ENCODE peak calls at places on chromosomes 13 and 19, in nine cellular contexts. K is nucleus accumbens; Z is thoracic aorta; U is NCI-H1092; C is neuronal stem cell; B is Daoy; O is esophagus squamous epithelium; E is activated naive CD4-positive, alpha-beta T cell; F is amniotic epithelial cell. S is an unnamed sample.

GRCh38 chr13:74134777-74135305 is 637 bp upstream of the KLF12 start:
- DNase-seq in K (no peak), Z (peak; percentile 5), U (peak; percentile 78), C (no peak), B (peak; percentile 53), O (no peak), E (peak; percentile 52), F (no peak), S (peak; percentile 74)

GRCh38 chr13:49220035-49220855 is at the start of gene MLNR:
- DNase-seq in K (no peak), Z (no peak), U (no peak), C (peak; percentile 35), B (peak; percentile 19), O (no peak), E (no peak), F (peak; percentile 17), S (no peak)

GRCh38 chr13:112764864-112765561 is 75.2 kb downstream of the ATP11A start:
- DNase-seq in K (no peak), Z (no peak), U (no peak), C (no peak), B (no peak), O (no peak), E (no peak), F (no peak), S (no peak)

GRCh38 chr13:28320209-28320608 is 174.7 kb downstream of the FLT1 start:
- DNase-seq in K (no peak), Z (no peak), U (no peak), C (no peak), B (no peak), O (no peak), E (no peak), F (no peak), S (no peak)

GRCh38 chr13:91017031-91017668 is 330.3 kb upstream of the MIR17HG start:
- DNase-seq in K (no peak), Z (no peak), U (peak; percentile 36), C (peak; percentile 41), B (peak; percentile 8), O (no peak), E (no peak), F (peak; percentile 48), S (peak; percentile 44)

GRCh38 chr19:51754106-51754505 is 2.4 kb upstream of the FPR1 start:
- DNase-seq in K (no peak), Z (no peak), U (no peak), C (no peak), B (no peak), O (no peak), E (no peak), F (no peak), S (no peak)

GRCh38 chr13:86684402-86684801 is 885.2 kb upstream of the SLITRK6 start:
- DNase-seq in K (no peak), Z (no peak), U (peak; percentile 11), C (no peak), B (peak; percentile 54), O (no peak), E (no peak), F (no peak), S (no peak)

GRCh38 chr13:114143806-114144605 is 11.6 kb upstream of the RASA3 start:
- DNase-seq in K (no peak), Z (no peak), U (no peak), C (no peak), B (peak; percentile 52), O (no peak), E (no peak), F (no peak), S (no peak)

GRCh38 chr19:11560404-11560988 is 1.5 kb upstream of the ELOF1 start:
- DNase-seq in K (no peak), Z (no peak), U (peak; percentile 79), C (peak; percentile 69), B (peak; percentile 76), O (no peak), E (no peak), F (peak; percentile 72), S (peak; percentile 77)

GRCh38 chr19:8686549-8686948 is 12.0 kb downstream of the ACTL9 start:
- DNase-seq in K (no peak), Z (no peak), U (no peak), C (no peak), B (no peak), O (no peak), E (no peak), F (no peak), S (no peak)

GRCh38 chr13:51803018-51803417 is 945 bp downstream of the DHRS12 start:
- DNase-seq in K (no peak), Z (no peak), U (no peak), C (no peak), B (no peak), O (no peak), E (no peak), F (no peak), S (no peak)

GRCh38 chr19:55091126-55091910 is 15.6 kb downstream of the EPS8L1 start:
- DNase-seq in K (no peak), Z (no peak), U (no peak), C (no peak), B (no peak), O (no peak), E (no peak), F (no peak), S (no peak)

GRCh38 chr19:45250832-45251451 is at the start of gene MARK4:
- DNase-seq in K (no peak), Z (no peak), U (no peak), C (peak; percentile 55), B (peak; percentile 65), O (no peak), E (peak; percentile 29), F (peak; percentile 42), S (peak; percentile 53)

GRCh38 chr19:46351241-46352041 is 4.6 kb downstream of the PPP5C start:
- DNase-seq in K (no peak), Z (peak; percentile 47), U (no peak), C (no peak), B (peak; percentile 66), O (no peak), E (no peak), F (peak; percentile 46), S (no peak)

GRCh38 chr19:47730521-47730889 is 14.8 kb upstream of the NOP53 start:
- DNase-seq in K (no peak), Z (no peak), U (no peak), C (no peak), B (no peak), O (no peak), E (no peak), F (no peak), S (no peak)

GRCh38 chr19:5424192-5424973 is 30.8 kb upstream of the ZNRF4 start:
- DNase-seq in K (no peak), Z (no peak), U (no peak), C (no peak), B (no peak), O (no peak), E (no peak), F (no peak), S (no peak)

GRCh38 chr19:42246143-42246868 is 3.9 kb upstream of the GSK3A start:
- DNase-seq in K (peak; percentile 72), Z (peak; percentile 55), U (no peak), C (no peak), B (peak; percentile 74), O (no peak), E (no peak), F (peak; percentile 80), S (no peak)

GRCh38 chr13:36858285-36858684 is 39.3 kb downstream of the RFXAP start:
- DNase-seq in K (no peak), Z (no peak), U (peak; percentile 47), C (no peak), B (peak; percentile 4), O (no peak), E (no peak), F (peak; percentile 63), S (peak; percentile 18)

GRCh38 chr19:10551698-10552301 is 8.1 kb downstream of the ATG4D start:
- DNase-seq in K (no peak), Z (no peak), U (no peak), C (no peak), B (peak; percentile 57), O (no peak), E (no peak), F (peak; percentile 63), S (peak; percentile 54)

GRCh38 chr19:13995878-13996765 is 10.0 kb downstream of the RFX1 start:
- DNase-seq in K (no peak), Z (no peak), U (no peak), C (no peak), B (no peak), O (no peak), E (no peak), F (no peak), S (no peak)

GRCh38 chr13:64078480-64078936 is 2662.9 kb upstream of the PCDH20 start:
- DNase-seq in K (no peak), Z (no peak), U (no peak), C (no peak), B (no peak), O (no peak), E (no peak), F (no peak), S (no peak)

GRCh38 chr13:44955421-44955820 is 33.9 kb downstream of the NUFIP1 start:
- DNase-seq in K (no peak), Z (no peak), U (no peak), C (no peak), B (no peak), O (no peak), E (no peak), F (no peak), S (no peak)

GRCh38 chr13:99214232-99214631 is 13.6 kb downstream of the UBAC2 start:
- DNase-seq in K (no peak), Z (no peak), U (no peak), C (no peak), B (no peak), O (no peak), E (no peak), F (no peak), S (no peak)

GRCh38 chr19:10899171-10899653 is 27.9 kb downstream of the CARM1 start:
- DNase-seq in K (no peak), Z (no peak), U (peak; percentile 30), C (no peak), B (no peak), O (no peak), E (no peak), F (no peak), S (no peak)

GRCh38 chr13:70310720-70311119 is 202.5 kb upstream of the KLHL1 start:
- DNase-seq in K (no peak), Z (no peak), U (peak; percentile 71), C (peak; percentile 18), B (no peak), O (no peak), E (no peak), F (no peak), S (peak; percentile 32)

GRCh38 chr13:43146400-43146799 is 123.0 kb downstream of the DNAJC15 start:
- DNase-seq in K (no peak), Z (no peak), U (no peak), C (no peak), B (no peak), O (no peak), E (no peak), F (no peak), S (no peak)

GRCh38 chr19:43901395-43902390 is 33.4 kb downstream of the ZNF45 start:
- DNase-seq in K (peak; percentile 38), Z (no peak), U (peak; percentile 5), C (peak; percentile 75), B (peak; percentile 87), O (peak; percentile 4), E (peak; percentile 25), F (peak; percentile 90), S (peak; percentile 67)

GRCh38 chr13:38872693-38873092 is 117.9 kb downstream of the STOML3 start:
- DNase-seq in K (no peak), Z (no peak), U (peak; percentile 7), C (peak; percentile 54), B (peak; percentile 17), O (no peak), E (no peak), F (peak; percentile 3), S (peak; percentile 73)

GRCh38 chr19:662207-662961 is 630 bp downstream of the RNF126 start:
- DNase-seq in K (no peak), Z (no peak), U (peak; percentile 12), C (no peak), B (peak; percentile 76), O (no peak), E (peak; percentile 26), F (peak; percentile 34), S (peak; percentile 78)

GRCh38 chr19:46420056-46420455 is 6.7 kb upstream of the CCDC8 start:
- DNase-seq in K (no peak), Z (no peak), U (no peak), C (no peak), B (no peak), O (no peak), E (no peak), F (no peak), S (no peak)

GRCh38 chr19:47603706-47604310 is 5.1 kb upstream of the BICRA start:
- DNase-seq in K (no peak), Z (no peak), U (no peak), C (no peak), B (no peak), O (no peak), E (no peak), F (no peak), S (no peak)

S was measured in MM.1S.